ENCODE peak calls at places on chromosomes 12 and 14, in ten cellular contexts. Y is PC-3, I is progenitor cell of endocrine pancreas, B is stomach, N is GM23338, S is fibroblast of the aortic adventitia, T is AG10803, J is fibroblast of lung, O is HCT116, D is A549. R is an unnamed sample.

GRCh38 chr14:68772761-68773381 is 20.0 kb downstream of the ZFP36L1 start:
- DNase-seq in D (no peak), O (no peak), B (no peak), I (no peak), N (no peak), S (no peak), J (no peak), Y (no peak), T (no peak), R (no peak)

GRCh38 chr14:65303185-65303901 is 109.2 kb upstream of the FUT8 start:
- DNase-seq in J (no peak), D (no peak), B (no peak), I (no peak), Y (peak; percentile 89), S (peak; percentile 61), T (peak; percentile 21), O (no peak), N (peak; percentile 26), R (no peak)

GRCh38 chr12:128449146-128449894 is 182.3 kb downstream of the TMEM132C start:
- DNase-seq in O (no peak), S (no peak), N (no peak), D (no peak), J (no peak), T (no peak), Y (peak; percentile 57), B (no peak), I (no peak), R (no peak)

GRCh38 chr14:42047421-42048045 is 440.9 kb downstream of the LRFN5 start:
- DNase-seq in T (no peak), N (no peak), S (peak; percentile 5), D (no peak), J (peak; percentile 4), I (no peak), Y (peak; percentile 49), B (no peak), O (no peak), R (no peak)

GRCh38 chr12:49233842-49234526 is 30.9 kb upstream of the TUBA1C start:
- DNase-seq in J (no peak), N (peak; percentile 31), T (no peak), O (no peak), Y (no peak), I (no peak), B (peak; percentile 45), D (no peak), S (no peak), R (no peak)

GRCh38 chr12:13591488-13591887 is 389.9 kb downstream of the GRIN2B start:
- DNase-seq in O (no peak), S (no peak), J (no peak), B (no peak), Y (no peak), T (no peak), N (no peak), D (no peak), I (no peak), R (no peak)

GRCh38 chr14:104115131-104115600 is 23.2 kb upstream of the KIF26A start:
- DNase-seq in Y (no peak), S (no peak), D (no peak), B (peak; percentile 21), T (no peak), N (no peak), J (no peak), I (no peak), O (no peak), R (no peak)

GRCh38 chr12:110111476-110112334 is 12.5 kb upstream of the IFT81 start:
- DNase-seq in D (peak; percentile 73), Y (no peak), O (no peak), S (no peak), T (no peak), J (peak; percentile 19), N (no peak), I (no peak), B (no peak), R (no peak)

GRCh38 chr14:67856806-67857205 is 37.2 kb downstream of the RAD51B start:
- DNase-seq in N (no peak), I (no peak), O (no peak), Y (peak; percentile 59), T (peak; percentile 76), B (no peak), D (no peak), S (peak; percentile 4), J (peak; percentile 20), R (no peak)

GRCh38 chr12:131618303-131618658 is 92.6 kb upstream of the SFSWAP start:
- DNase-seq in N (peak; percentile 72), O (no peak), Y (peak; percentile 41), S (no peak), J (no peak), T (no peak), D (peak; percentile 29), I (peak; percentile 54), B (no peak), R (peak; percentile 53)

GRCh38 chr14:77707355-77707723 is 484 bp downstream of the ALKBH1 start:
- DNase-seq in Y (peak; percentile 48), O (no peak), D (peak; percentile 41), B (no peak), T (peak; percentile 54), J (peak; percentile 60), S (peak; percentile 60), N (peak; percentile 33), I (no peak), R (peak; percentile 4)
- TF ChIP-seq CTCF in Y (peak; percentile 63), O (peak; percentile 51), D (peak; percentile 34), B (no peak), T (peak; percentile 57), J (peak; percentile 48), S (peak; percentile 50), N (peak; percentile 0), I (peak; percentile 23), R (no peak)

DNA sequence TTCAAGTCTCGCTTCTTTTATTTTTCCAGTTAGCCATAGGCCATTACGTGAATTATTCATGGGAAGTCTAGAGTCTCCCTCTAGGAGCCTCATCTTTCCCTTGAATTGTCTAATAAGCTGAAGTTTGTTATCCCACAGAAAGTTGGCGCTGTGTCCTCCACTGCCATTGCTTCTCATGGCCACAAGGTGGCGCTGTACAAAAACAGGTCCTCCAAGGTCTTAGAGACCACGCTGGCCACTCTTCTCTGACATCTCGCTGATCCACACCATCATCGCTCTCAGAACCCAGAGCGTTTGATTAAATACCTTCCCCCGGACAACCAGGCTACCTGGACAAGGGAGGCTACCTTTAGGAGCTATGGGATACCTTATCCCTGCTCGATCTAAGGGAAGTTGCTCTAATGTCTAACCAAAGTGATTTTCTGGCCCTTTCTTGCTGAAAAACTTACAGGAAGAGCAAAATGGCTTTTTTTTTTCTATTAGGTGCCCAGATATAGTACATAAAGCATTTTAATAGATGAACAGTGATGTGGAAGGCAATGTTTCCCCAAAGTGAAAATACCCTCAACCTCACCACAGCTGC is 110.0 kb downstream of the CCDC60 start:
- DNase-seq in B (peak; percentile 38), O (peak; percentile 85), S (peak; percentile 43), T (no peak), D (peak; percentile 85), J (peak; percentile 2), Y (peak; percentile 83), I (peak; percentile 12), N (peak; percentile 91), R (peak; percentile 62)
- TF ChIP-seq CTCF in B (peak; percentile 69), O (peak; percentile 100), S (peak; percentile 64), T (peak; percentile 37), D (peak; percentile 73), J (peak; percentile 34), Y (peak; percentile 99), I (peak; percentile 86), N (peak; percentile 100), R (peak; percentile 100)

GRCh38 chr12:98644433-98644711 is 216 bp downstream of the IKBIP start:
- DNase-seq in T (no peak), S (no peak), O (peak; percentile 27), I (peak; percentile 52), N (no peak), D (peak; percentile 83), J (no peak), B (peak; percentile 28), Y (no peak), R (peak; percentile 69)
- TF ChIP-seq CTCF in T (no peak), S (peak; percentile 20), O (no peak), I (peak; percentile 43), N (no peak), D (no peak), J (no peak), B (no peak), Y (peak; percentile 19), R (no peak)

GRCh38 chr12:26124491-26125450 is at the start of gene BHLHE41:
- DNase-seq in S (peak; percentile 64), N (peak; percentile 93), T (peak; percentile 64), D (no peak), Y (peak; percentile 93), J (peak; percentile 39), I (peak; percentile 57), B (peak; percentile 78), O (no peak), R (peak; percentile 67)

GRCh38 chr12:26128180-26128579 is 3.3 kb upstream of the BHLHE41 start:
- DNase-seq in S (peak; percentile 55), J (no peak), T (peak; percentile 74), O (no peak), Y (peak; percentile 48), I (no peak), B (no peak), D (no peak), N (no peak), R (no peak)

GRCh38 chr12:26125451-26126339 is 858 bp upstream of the BHLHE41 start:
- DNase-seq in I (peak; percentile 68), J (peak; percentile 60), D (peak; percentile 82), O (peak; percentile 69), Y (peak; percentile 98), T (peak; percentile 71), B (peak; percentile 83), S (peak; percentile 63), N (peak; percentile 82), R (peak; percentile 68)

GRCh38 chr12:26127404-26127803 is 2.6 kb upstream of the BHLHE41 start:
- DNase-seq in I (no peak), T (no peak), N (no peak), B (no peak), D (no peak), O (no peak), S (no peak), Y (peak; percentile 26), J (no peak), R (no peak)

DNA sequence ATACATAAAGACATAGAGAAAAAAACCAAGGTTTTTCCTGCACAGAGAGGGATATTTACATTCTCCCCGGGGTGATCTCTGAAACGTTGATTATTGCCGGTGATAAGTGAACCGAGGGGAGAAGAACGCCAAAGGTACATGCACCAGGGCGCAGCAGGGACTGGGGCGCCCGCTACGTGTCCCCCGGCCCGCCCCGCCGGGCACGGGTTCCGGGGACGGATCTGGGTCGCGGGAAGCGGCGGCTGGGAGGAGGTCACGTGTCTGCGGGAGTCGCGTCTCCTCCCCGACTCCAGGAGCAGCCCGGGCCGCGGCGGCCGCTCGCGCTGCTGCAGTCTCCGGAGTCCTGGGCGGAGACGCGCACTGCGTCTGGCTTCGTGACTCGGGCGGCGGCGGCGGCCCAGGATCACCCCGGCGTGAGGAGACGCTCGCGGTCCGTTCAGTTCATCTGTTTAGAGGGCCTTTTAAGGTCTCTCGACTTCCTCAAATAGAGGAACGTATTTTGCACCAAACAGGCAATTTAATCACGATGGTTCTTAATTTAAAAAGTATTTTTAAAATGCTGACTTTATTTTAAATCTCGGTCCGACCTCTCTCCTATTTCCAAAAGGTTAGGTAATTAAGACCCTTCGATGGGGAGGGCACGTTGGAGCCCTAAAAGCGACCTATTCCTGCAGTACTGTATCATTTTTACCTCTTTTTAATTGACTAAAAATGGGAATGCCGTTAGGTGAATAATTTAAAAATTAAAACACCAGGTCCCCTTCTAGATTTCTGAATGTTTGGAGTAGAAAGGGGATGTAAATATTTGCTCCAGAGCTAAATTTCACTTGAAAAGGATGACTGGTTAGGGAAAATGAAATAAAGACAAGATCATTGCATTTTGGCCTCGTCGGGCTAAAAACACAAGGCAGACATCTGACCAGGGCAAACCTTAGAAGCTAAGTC is 1.8 kb upstream of the BHLHE41 start:
- DNase-seq in N (peak; percentile 84), D (peak; percentile 80), Y (peak; percentile 94), I (peak; percentile 82), O (no peak), T (peak; percentile 85), B (peak; percentile 86), S (peak; percentile 73), J (peak; percentile 76), R (peak; percentile 79)
- TF ChIP-seq CTCF in N (no peak), D (no peak), Y (no peak), I (no peak), O (no peak), T (no peak), B (no peak), S (no peak), J (no peak), R (no peak)